ENCODE peak calls at places on chromosomes 6 and 20, in five cellular contexts. One of them, this sample, is unnamed. For H3K4me1, the result is how much of the 10 kb centered on the place peaks cover.

GRCh38 chr6:100435299-100435698 is 29.4 kb downstream of the SIM1 start:
- DNase-seq in ovary: no peak
- DNase-seq in sigmoid colon: no peak
- DNase-seq in A549: peak
- DNase-seq in K562: no peak
- DNase-seq in this sample: no peak

GRCh38 chr20:46400828-46401477 is 5.5 kb downstream of the ELMO2 start:
- DNase-seq in ovary: no peak
- DNase-seq in sigmoid colon: no peak
- DNase-seq in A549: no peak
- DNase-seq in K562: no peak
- DNase-seq in this sample: no peak

GRCh38 chr6:29847871-29848630 is 20.4 kb downstream of the HLA-G start:
- DNase-seq in ovary: peak
- DNase-seq in sigmoid colon: peak
- DNase-seq in A549: peak
- DNase-seq in K562: peak
- DNase-seq in this sample: peak

GRCh38 chr20:61823242-61823641 is 242.4 kb downstream of the TAF4 start:
- DNase-seq in ovary: no peak
- DNase-seq in sigmoid colon: no peak
- DNase-seq in A549: no peak
- DNase-seq in K562: no peak
- DNase-seq in this sample: no peak

GRCh38 chr6:1738682-1739081 is 129.0 kb downstream of the FOXC1 start:
- DNase-seq in ovary: no peak
- DNase-seq in sigmoid colon: no peak
- DNase-seq in A549: no peak
- DNase-seq in K562: no peak
- DNase-seq in this sample: no peak

GRCh38 chr6:1958257-1958656 is 287.1 kb downstream of the GMDS start:
- DNase-seq in ovary: no peak
- DNase-seq in sigmoid colon: no peak
- DNase-seq in A549: no peak
- DNase-seq in K562: no peak
- DNase-seq in this sample: no peak

GRCh38 chr20:53738039-53738944 is 144.7 kb upstream of the ZNF217 start:
- DNase-seq in ovary: peak
- DNase-seq in sigmoid colon: no peak
- DNase-seq in A549: peak
- DNase-seq in K562: peak
- DNase-seq in this sample: no peak

GRCh38 chr6:140846518-140847277 is 1286.0 kb upstream of the GJE1 start:
- DNase-seq in ovary: no peak
- DNase-seq in sigmoid colon: no peak
- DNase-seq in A549: no peak
- DNase-seq in K562: no peak
- DNase-seq in this sample: no peak

GRCh38 chr6:3208096-3208774 is 19.2 kb downstream of the TUBB2B start:
- DNase-seq in ovary: no peak
- DNase-seq in sigmoid colon: no peak
- DNase-seq in A549: no peak
- DNase-seq in K562: no peak
- DNase-seq in this sample: no peak

GRCh38 chr20:56222945-56223344 is 25.6 kb upstream of the MC3R start:
- DNase-seq in ovary: no peak
- DNase-seq in sigmoid colon: no peak
- DNase-seq in A549: no peak
- DNase-seq in K562: no peak
- DNase-seq in this sample: no peak

GRCh38 chr20:31566332-31566657 is 38.8 kb upstream of the ID1 start:
- DNase-seq in ovary: no peak
- DNase-seq in sigmoid colon: no peak
- DNase-seq in A549: no peak
- DNase-seq in K562: no peak
- DNase-seq in this sample: no peak

GRCh38 chr6:3026811-3027626 is 27.3 kb downstream of the NQO2 start:
- DNase-seq in ovary: no peak
- DNase-seq in sigmoid colon: no peak
- DNase-seq in A549: no peak
- DNase-seq in K562: peak
- DNase-seq in this sample: peak

GRCh38 chr20:44780226-44780625 is 30.1 kb downstream of the RIMS4 start:
- DNase-seq in ovary: peak
- DNase-seq in sigmoid colon: no peak
- DNase-seq in A549: peak
- DNase-seq in K562: peak
- DNase-seq in this sample: no peak

GRCh38 chr6:149483302-149483701 is 1.5 kb downstream of the ZC3H12D start:
- DNase-seq in ovary: no peak
- DNase-seq in sigmoid colon: no peak
- DNase-seq in A549: no peak
- DNase-seq in K562: no peak
- DNase-seq in this sample: no peak

GRCh38 chr6:17589402-17590116 is 10.5 kb upstream of the FAM8A1 start:
- DNase-seq in ovary: no peak
- DNase-seq in sigmoid colon: no peak
- DNase-seq in A549: peak
- DNase-seq in K562: no peak
- DNase-seq in this sample: peak

GRCh38 chr6:76972463-76972862 is 490.8 kb downstream of the HTR1B start:
- DNase-seq in ovary: no peak
- DNase-seq in sigmoid colon: no peak
- DNase-seq in A549: no peak
- DNase-seq in K562: no peak
- DNase-seq in this sample: no peak

GRCh38 chr20:34427331-34427730 is 64.3 kb downstream of the ITCH start:
- DNase-seq in ovary: no peak
- DNase-seq in sigmoid colon: no peak
- DNase-seq in A549: no peak
- DNase-seq in K562: no peak
- DNase-seq in this sample: no peak

GRCh38 chr6:159760602-159761057 is 1.2 kb upstream of the ACAT2 start:
- DNase-seq in ovary: no peak
- DNase-seq in sigmoid colon: no peak
- DNase-seq in A549: peak
- DNase-seq in K562: no peak
- DNase-seq in this sample: no peak

GRCh38 chr20:39029324-39029820 is 67.2 kb downstream of the DHX35 start:
- DNase-seq in ovary: no peak
- DNase-seq in sigmoid colon: no peak
- DNase-seq in A549: no peak
- DNase-seq in K562: no peak
- DNase-seq in this sample: no peak

GRCh38 chr6:131053546-131054240 is 9.4 kb downstream of the EPB41L2 start:
- DNase-seq in ovary: no peak
- DNase-seq in sigmoid colon: no peak
- DNase-seq in A549: peak
- DNase-seq in K562: no peak
- DNase-seq in this sample: no peak

GRCh38 chr6:75275067-75275466 is 9.5 kb downstream of the TMEM30A start:
- DNase-seq in ovary: no peak
- DNase-seq in sigmoid colon: no peak
- DNase-seq in A549: peak
- DNase-seq in K562: no peak
- DNase-seq in this sample: no peak

GRCh38 chr6:37473364-37474095 is 26.2 kb downstream of the CCDC167 start:
- DNase-seq in ovary: no peak
- DNase-seq in sigmoid colon: no peak
- DNase-seq in A549: no peak
- DNase-seq in K562: no peak
- DNase-seq in this sample: no peak

GRCh38 chr6:134636221-134636830 is 313.6 kb downstream of the ALDH8A1 start:
- DNase-seq in ovary: no peak
- DNase-seq in sigmoid colon: no peak
- DNase-seq in A549: no peak
- DNase-seq in K562: no peak
- DNase-seq in this sample: no peak

GRCh38 chr6:25014806-25015560 is 79.2 kb upstream of the RIPOR2 start:
- DNase-seq in ovary: no peak
- DNase-seq in sigmoid colon: peak
- DNase-seq in A549: peak
- DNase-seq in K562: no peak
- DNase-seq in this sample: no peak

GRCh38 chr6:87922947-87923330 is 124.7 kb upstream of the SPACA1 start:
- DNase-seq in ovary: no peak
- DNase-seq in sigmoid colon: no peak
- DNase-seq in A549: no peak
- DNase-seq in K562: no peak
- DNase-seq in this sample: peak

GRCh38 chr6:121645100-121645745 is 209.8 kb downstream of the GJA1 start:
- DNase-seq in ovary: no peak
- DNase-seq in sigmoid colon: no peak
- DNase-seq in A549: no peak
- DNase-seq in K562: no peak
- DNase-seq in this sample: no peak

GRCh38 chr20:49914310-49915117 is 815 bp downstream of the SPATA2 start:
- DNase-seq in ovary: no peak
- DNase-seq in sigmoid colon: no peak
- DNase-seq in A549: no peak
- DNase-seq in K562: no peak
- DNase-seq in this sample: no peak

GRCh38 chr20:39080326-39080725 is 118.2 kb downstream of the DHX35 start:
- DNase-seq in ovary: no peak
- DNase-seq in sigmoid colon: no peak
- DNase-seq in A549: no peak
- DNase-seq in K562: no peak
- DNase-seq in this sample: no peak

GRCh38 chr20:22617160-22617559 is 32.8 kb upstream of the FOXA2 start:
- DNase-seq in ovary: no peak
- DNase-seq in sigmoid colon: no peak
- DNase-seq in A549: peak
- DNase-seq in K562: no peak
- DNase-seq in this sample: peak

GRCh38 chr6:146767632-146768031 is 168.9 kb downstream of the ADGB start:
- DNase-seq in ovary: no peak
- DNase-seq in sigmoid colon: no peak
- DNase-seq in A549: no peak
- DNase-seq in K562: no peak
- DNase-seq in this sample: no peak

GRCh38 chr20:50967621-50968020 is 9.0 kb downstream of the MOCS3 start:
- DNase-seq in ovary: no peak
- DNase-seq in sigmoid colon: no peak
- DNase-seq in A549: no peak
- DNase-seq in K562: no peak
- DNase-seq in this sample: no peak

GRCh38 chr6:53956068-53956711 is 155.1 kb upstream of the MLIP start:
- DNase-seq in ovary: peak
- DNase-seq in sigmoid colon: peak
- DNase-seq in A549: peak
- DNase-seq in K562: peak
- DNase-seq in this sample: no peak

GRCh38 chr20:34473262-34473883 is 42.8 kb upstream of the DYNLRB1 start:
- DNase-seq in ovary: peak
- DNase-seq in sigmoid colon: no peak
- DNase-seq in A549: peak
- DNase-seq in K562: peak
- DNase-seq in this sample: no peak

GRCh38 chr20:58720890-58721289 is 28.3 kb downstream of the NPEPL1 start:
- DNase-seq in ovary: no peak
- DNase-seq in sigmoid colon: no peak
- DNase-seq in A549: no peak
- DNase-seq in K562: no peak
- DNase-seq in this sample: no peak

GRCh38 chr6:145026267-145026679 is 709.0 kb downstream of the EPM2A start:
- DNase-seq in ovary: no peak
- DNase-seq in sigmoid colon: no peak
- DNase-seq in A549: no peak
- DNase-seq in K562: no peak
- DNase-seq in this sample: no peak
- TF ChIP-seq EP300 in ovary: no peak
- TF ChIP-seq EP300 in sigmoid colon: no peak
- TF ChIP-seq EP300 in A549: no peak
- TF ChIP-seq EP300 in K562: no peak
- TF ChIP-seq EP300 in this sample: no peak

GRCh38 chr6:43772571-43773049 is 2.6 kb downstream of the VEGFA start:
- DNase-seq in ovary: no peak
- DNase-seq in sigmoid colon: peak
- DNase-seq in A549: peak
- DNase-seq in K562: peak
- DNase-seq in this sample: no peak

GRCh38 chr6:43771858-43772570 is 2.0 kb downstream of the VEGFA start:
- DNase-seq in ovary: peak
- DNase-seq in sigmoid colon: peak
- DNase-seq in A549: peak
- DNase-seq in K562: peak
- DNase-seq in this sample: peak

GRCh38 chr6:43769526-43770416 is at the start of gene VEGFA:
- DNase-seq in ovary: peak
- DNase-seq in sigmoid colon: peak
- DNase-seq in A549: peak
- DNase-seq in K562: peak
- DNase-seq in this sample: peak

GRCh38 chr6:43770417-43771209 is 602 bp downstream of the VEGFA start:
- DNase-seq in ovary: peak
- DNase-seq in sigmoid colon: peak
- DNase-seq in A549: peak
- DNase-seq in K562: peak
- DNase-seq in this sample: peak

DNA sequence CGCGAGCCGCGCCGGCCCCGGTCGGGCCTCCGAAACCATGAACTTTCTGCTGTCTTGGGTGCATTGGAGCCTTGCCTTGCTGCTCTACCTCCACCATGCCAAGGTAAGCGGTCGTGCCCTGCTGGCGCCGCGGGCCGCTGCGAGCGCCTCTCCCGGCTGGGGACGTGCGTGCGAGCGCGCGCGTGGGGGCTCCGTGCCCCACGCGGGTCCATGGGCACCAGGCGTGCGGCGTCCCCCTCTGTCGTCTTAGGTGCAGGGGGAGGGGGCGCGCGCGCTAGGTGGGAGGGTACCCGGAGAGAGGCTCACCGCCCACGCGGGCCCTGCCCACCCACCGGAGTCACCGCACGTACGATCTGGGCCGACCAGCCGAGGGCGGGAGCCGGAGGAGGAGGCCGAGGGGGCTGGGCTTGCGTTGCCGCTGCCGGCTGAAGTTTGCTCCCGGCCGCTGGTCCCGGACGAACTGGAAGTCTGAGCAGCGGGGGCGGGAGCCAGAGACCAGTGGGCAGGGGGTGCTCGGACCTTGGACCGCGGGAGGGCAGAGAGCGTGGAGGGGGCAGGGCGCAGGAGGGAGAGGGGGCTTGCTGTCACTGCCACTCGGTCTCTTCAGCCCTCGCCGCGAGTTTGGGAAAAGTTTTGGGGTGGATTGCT is 1.3 kb downstream of the VEGFA start:
- DNase-seq in ovary: peak
- DNase-seq in sigmoid colon: peak
- DNase-seq in A549: peak
- DNase-seq in K562: peak
- DNase-seq in this sample: peak
- H3K4me1 ChIP-seq in ovary: under half
- H3K4me1 ChIP-seq in sigmoid colon: under half
- H3K4me1 ChIP-seq in A549: under half
- H3K4me1 ChIP-seq in K562: half or more
- H3K4me1 ChIP-seq in this sample: under half

GRCh38 chr6:21381336-21381963 is 212.1 kb upstream of the SOX4 start:
- DNase-seq in ovary: no peak
- DNase-seq in sigmoid colon: no peak
- DNase-seq in A549: peak
- DNase-seq in K562: no peak
- DNase-seq in this sample: no peak
- H3K27ac ChIP-seq in ovary: no peak
- H3K27ac ChIP-seq in sigmoid colon: no peak
- H3K27ac ChIP-seq in A549: peak
- H3K27ac ChIP-seq in K562: no peak
- H3K27ac ChIP-seq in this sample: no peak

GRCh38 chr6:169963581-169964297 is 212.3 kb downstream of the ERMARD start:
- DNase-seq in ovary: no peak
- DNase-seq in sigmoid colon: peak
- DNase-seq in A549: no peak
- DNase-seq in K562: no peak
- DNase-seq in this sample: no peak
- TF ChIP-seq EP300 in ovary: no peak
- TF ChIP-seq EP300 in sigmoid colon: no peak
- TF ChIP-seq EP300 in A549: no peak
- TF ChIP-seq EP300 in K562: no peak
- TF ChIP-seq EP300 in this sample: no peak